ENCODE peak calls at places on chromosomes 3 and 15, in seven cellular contexts. Z is IMR-90, K is tibial nerve, P is Calu3, V is adrenal gland, A is HFFc6, D is B cell. C is an unnamed sample.

GRCh38 chr3:25574172-25574765 is 90.4 kb downstream of the TOP2B start:
- DNase-seq in Z (no peak), K (no peak), P (no peak), V (no peak), A (no peak), D (no peak), C (no peak)

GRCh38 chr3:195123196-195123805 is 147.7 kb downstream of the XXYLT1 start:
- DNase-seq in Z (peak; percentile 32), K (no peak), P (no peak), V (no peak), A (no peak), D (no peak), C (no peak)

GRCh38 chr15:101026686-101027272 is 107.6 kb downstream of the LRRK1 start:
- DNase-seq in Z (no peak), K (no peak), P (no peak), V (peak; percentile 39), A (no peak), D (no peak), C (no peak)

GRCh38 chr15:40286061-40286532 is 3.2 kb upstream of the ANKRD63 start:
- DNase-seq in Z (no peak), K (no peak), P (no peak), V (no peak), A (no peak), D (no peak), C (no peak)

GRCh38 chr3:47877288-47877687 is 74.3 kb downstream of the DHX30 start:
- DNase-seq in Z (peak; percentile 37), K (no peak), P (no peak), V (no peak), A (no peak), D (no peak), C (no peak)

GRCh38 chr15:52653451-52653964 is 25.7 kb downstream of the ATOSA start:
- DNase-seq in Z (peak; percentile 85), K (no peak), P (peak; percentile 10), V (no peak), A (peak; percentile 90), D (no peak), C (no peak)

GRCh38 chr15:40721716-40722115 is 26.7 kb downstream of the RAD51 start:
- DNase-seq in Z (peak; percentile 7), K (no peak), P (no peak), V (no peak), A (no peak), D (no peak), C (no peak)

GRCh38 chr15:64247906-64248541 is 85.2 kb upstream of the PPIB start:
- DNase-seq in Z (peak; percentile 90), K (no peak), P (peak; percentile 74), V (peak; percentile 51), A (peak; percentile 94), D (no peak), C (peak; percentile 54)

GRCh38 chr15:54840999-54841398 is 355.7 kb downstream of the RSL24D1 start:
- DNase-seq in Z (no peak), K (no peak), P (no peak), V (no peak), A (no peak), D (no peak), C (no peak)

GRCh38 chr3:8157640-8158039 is 344.0 kb upstream of the LMCD1 start:
- DNase-seq in Z (no peak), K (no peak), P (no peak), V (no peak), A (no peak), D (no peak), C (no peak)

GRCh38 chr3:50385741-50386140 is 26.4 kb upstream of the TMEM115 start:
- DNase-seq in Z (no peak), K (no peak), P (no peak), V (no peak), A (no peak), D (no peak), C (no peak)

GRCh38 chr3:50390523-50391177 is 31.3 kb upstream of the TMEM115 start:
- DNase-seq in Z (no peak), K (no peak), P (no peak), V (peak; percentile 87), A (no peak), D (no peak), C (no peak)

GRCh38 chr3:50388720-50389352 is 29.5 kb upstream of the TMEM115 start:
- DNase-seq in Z (no peak), K (no peak), P (no peak), V (no peak), A (no peak), D (no peak), C (no peak)

GRCh38 chr3:50389368-50389767 is 30.0 kb upstream of the TMEM115 start:
- DNase-seq in Z (no peak), K (no peak), P (no peak), V (no peak), A (no peak), D (no peak), C (no peak)

DNA sequence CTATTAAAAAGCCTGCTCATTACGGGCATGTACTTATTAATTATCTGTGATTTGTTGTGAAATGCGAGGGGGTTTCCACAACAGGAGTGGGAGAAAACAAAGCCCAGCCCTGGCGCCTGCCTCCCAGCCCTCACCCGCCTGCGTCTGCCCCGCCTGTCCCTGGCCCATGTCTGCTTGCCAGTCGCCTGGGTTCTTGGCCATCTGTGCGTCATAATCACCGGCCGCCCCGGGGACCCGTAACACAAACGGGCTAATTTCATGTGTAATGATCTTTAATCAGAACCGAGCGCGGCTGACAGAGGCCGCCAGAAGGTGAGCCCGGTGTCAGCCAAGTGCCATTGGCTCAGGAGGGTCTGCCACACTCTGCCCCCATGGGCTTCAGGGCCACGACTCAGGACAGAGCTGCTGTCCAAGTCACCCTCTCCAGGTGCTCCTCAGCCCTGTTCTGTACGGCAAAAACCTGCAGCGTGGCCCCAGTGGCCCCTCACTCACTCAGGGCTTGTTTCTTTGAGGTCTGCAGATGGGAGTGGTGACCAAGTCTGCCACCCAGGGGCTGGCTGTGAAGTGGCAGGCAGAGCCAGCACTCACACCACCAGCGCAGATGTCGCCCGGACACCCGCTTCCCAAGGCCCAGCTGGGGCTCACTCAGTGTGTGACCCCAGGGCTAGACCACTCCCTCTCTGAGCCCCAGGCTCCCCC is 28.8 kb upstream of the TMEM115 start:
- DNase-seq in Z (no peak), K (no peak), P (peak; percentile 31), V (no peak), A (no peak), D (no peak), C (peak; percentile 61)
- TF ChIP-seq CTCF in Z (peak; percentile 22), K (peak; percentile 23), P (no peak), V (no peak), A (peak; percentile 59), D (no peak), C (no peak)

DNA sequence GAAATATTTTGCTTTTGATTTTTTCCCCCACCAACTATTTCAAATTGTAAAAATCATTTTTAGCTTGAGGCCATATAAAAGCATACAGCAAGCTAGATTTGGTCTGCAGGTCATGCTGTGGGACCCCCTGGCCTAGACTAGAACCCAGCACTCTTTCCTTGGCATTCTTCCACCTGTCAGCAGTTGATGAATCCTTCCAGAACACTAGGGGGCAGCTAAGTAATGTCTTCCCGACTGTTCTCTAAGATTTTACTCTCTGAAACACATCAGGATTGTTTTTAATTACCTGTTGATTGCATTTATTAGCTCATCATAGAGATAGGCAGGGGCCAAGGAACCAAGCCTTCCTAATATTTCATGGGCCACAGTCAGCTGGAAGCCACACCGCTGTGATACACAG is 174.5 kb downstream of the CACNA1D start:
- DNase-seq in Z (no peak), K (no peak), P (no peak), V (no peak), A (peak; percentile 4), D (no peak), C (no peak)
- TF ChIP-seq CTCF in Z (peak; percentile 21), K (no peak), P (no peak), V (no peak), A (peak; percentile 70), D (no peak), C (peak; percentile 7)

DNA sequence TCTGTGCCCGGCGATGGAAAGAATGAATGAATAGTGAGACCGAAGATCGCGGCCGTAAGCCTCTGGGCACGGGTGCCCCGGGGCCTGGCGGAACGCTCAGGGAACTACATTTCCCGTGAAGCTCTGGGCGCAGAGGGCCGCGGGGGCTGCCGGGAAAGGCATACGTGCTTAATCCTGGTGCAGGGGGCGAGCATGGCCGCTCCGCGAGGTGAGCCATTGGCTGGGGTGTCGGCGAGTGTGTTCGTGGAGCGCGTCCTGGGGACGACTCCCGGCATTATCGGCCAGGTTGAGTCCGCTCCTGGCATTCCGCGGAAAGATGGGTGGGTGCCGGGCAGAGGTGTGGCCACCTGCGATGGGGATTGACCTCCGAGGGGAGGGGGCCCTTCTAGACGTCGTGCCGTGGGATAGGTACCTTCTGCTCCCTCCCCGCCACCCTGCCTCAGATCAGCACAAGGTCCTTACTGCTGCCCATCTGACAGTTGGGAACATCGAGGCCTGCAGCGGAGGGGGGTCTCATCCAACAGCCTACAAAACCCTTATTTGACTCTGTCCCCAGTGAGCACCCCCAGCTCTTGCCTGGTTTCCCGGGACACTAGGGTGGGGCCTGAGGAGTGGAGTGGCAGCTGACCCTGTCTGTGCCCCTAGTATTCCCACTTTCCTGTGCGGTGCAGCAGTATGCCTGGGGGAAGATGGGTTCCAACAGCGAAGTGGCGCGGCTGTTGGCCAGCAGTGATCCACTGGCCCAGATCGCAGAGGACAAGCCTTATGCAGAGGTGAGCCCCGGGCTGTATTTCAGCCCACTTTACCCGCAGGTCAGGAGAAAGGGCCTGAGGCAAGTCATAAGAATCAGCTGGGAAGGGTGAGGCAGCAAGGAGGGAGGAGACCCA is at the start of gene MPI:
- DNase-seq in Z (peak; percentile 68), K (peak; percentile 75), P (peak; percentile 91), V (peak; percentile 87), A (peak; percentile 72), D (peak; percentile 88), C (peak; percentile 97)
- TF ChIP-seq CTCF in Z (no peak), K (peak; percentile 11), P (peak; percentile 29), V (peak; percentile 33), A (no peak), D (no peak), C (no peak)

GRCh38 chr15:82666606-82667005 is 19.4 kb upstream of the CPEB1 start:
- DNase-seq in Z (no peak), K (no peak), P (no peak), V (no peak), A (no peak), D (no peak), C (no peak)
- TF ChIP-seq CTCF in Z (no peak), K (no peak), P (no peak), V (no peak), A (no peak), D (no peak), C (no peak)

GRCh38 chr3:172972717-172973116 is 168.3 kb downstream of the SPATA16 start:
- DNase-seq in Z (no peak), K (no peak), P (no peak), V (no peak), A (no peak), D (no peak), C (no peak)

GRCh38 chr3:172974969-172975368 is 166.1 kb downstream of the SPATA16 start:
- DNase-seq in Z (no peak), K (no peak), P (no peak), V (no peak), A (no peak), D (no peak), C (no peak)

DNA sequence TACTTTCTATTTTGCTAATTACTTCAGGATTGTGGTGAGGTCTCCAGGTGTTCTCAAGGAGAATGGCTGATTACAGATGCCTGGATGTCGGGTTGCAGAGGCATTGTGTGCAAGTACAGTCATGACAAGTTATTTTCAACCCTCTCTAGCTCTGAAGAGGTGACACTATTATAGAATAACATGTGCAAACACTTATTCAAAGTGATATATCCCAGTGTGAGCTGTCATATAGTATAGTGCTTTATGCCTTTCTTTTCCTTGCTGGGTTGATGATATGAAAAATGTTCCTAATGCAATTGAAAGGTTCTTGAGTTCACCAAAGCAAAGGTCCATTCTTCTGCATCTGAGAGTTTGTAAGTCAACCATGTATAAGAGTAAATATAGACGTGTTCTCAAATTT is 167.2 kb downstream of the SPATA16 start:
- DNase-seq in Z (no peak), K (no peak), P (no peak), V (no peak), A (no peak), D (no peak), C (no peak)
- TF ChIP-seq CTCF in Z (no peak), K (no peak), P (no peak), V (no peak), A (no peak), D (no peak), C (no peak)

C was measured in GM13976.